ENCODE peak calls at places on chromosome X, in ten cellular contexts. V, Z, C, A, G, M, Q, K, P and J are unnamed samples.

GRCh38 chrX:150874448-150874847 is 24.0 kb downstream of the CD99L2 start:
- DNase-seq in V (no peak), Z (no peak), C (no peak), A (no peak), G (no peak), M (no peak), Q (no peak), K (no peak), P (no peak), J (no peak)

GRCh38 chrX:56233100-56233499 is 944 bp downstream of the KLF8 start:
- DNase-seq in V (no peak), Z (no peak), C (no peak), A (no peak), G (no peak), M (no peak), Q (no peak), K (no peak), P (no peak), J (no peak)

GRCh38 chrX:41720125-41720780 is 3.7 kb upstream of the GPR82 start:
- DNase-seq in V (no peak), Z (peak), C (no peak), A (no peak), G (no peak), M (no peak), Q (no peak), K (peak), P (no peak), J (no peak)

GRCh38 chrX:40538391-40538790 is 42.4 kb upstream of the ATP6AP2 start:
- DNase-seq in V (no peak), Z (no peak), C (no peak), A (no peak), G (no peak), M (no peak), Q (no peak), K (no peak), P (no peak), J (no peak)

GRCh38 chrX:2614911-2615310 is 76.2 kb upstream of the CD99 start:
- DNase-seq in V (no peak), Z (no peak), C (peak), A (no peak), G (no peak), M (peak), Q (no peak), K (peak), P (peak), J (peak)

GRCh38 chrX:133999013-133999705 is 13.8 kb upstream of the GPC3 start:
- DNase-seq in V (no peak), Z (no peak), C (no peak), A (no peak), G (no peak), M (no peak), Q (no peak), K (no peak), P (no peak), J (no peak)

GRCh38 chrX:154735695-154736393 is 15.0 kb downstream of the GAB3 start:
- DNase-seq in V (no peak), Z (no peak), C (peak), A (no peak), G (no peak), M (peak), Q (no peak), K (peak), P (no peak), J (no peak)

GRCh38 chrX:107470971-107471370 is 21.5 kb downstream of the FRMPD3 start:
- DNase-seq in V (no peak), Z (no peak), C (no peak), A (no peak), G (no peak), M (no peak), Q (no peak), K (no peak), P (no peak), J (no peak)

GRCh38 chrX:69285881-69286545 is 120.8 kb upstream of the PJA1 start:
- DNase-seq in V (no peak), Z (peak), C (peak), A (peak), G (peak), M (no peak), Q (no peak), K (no peak), P (no peak), J (peak)

GRCh38 chrX:47200385-47201150 is 6.9 kb downstream of the UBA1 start:
- DNase-seq in V (peak), Z (no peak), C (peak), A (no peak), G (no peak), M (peak), Q (no peak), K (peak), P (peak), J (peak)

GRCh38 chrX:16138108-16138427 is 14.7 kb downstream of the GRPR start:
- DNase-seq in V (no peak), Z (no peak), C (no peak), A (no peak), G (no peak), M (no peak), Q (no peak), K (no peak), P (no peak), J (no peak)

GRCh38 chrX:31319586-31319985 is 247.7 kb upstream of the FTHL17 start:
- DNase-seq in V (no peak), Z (no peak), C (no peak), A (no peak), G (no peak), M (no peak), Q (no peak), K (no peak), P (no peak), J (no peak)

GRCh38 chrX:34058005-34058404 is 74.1 kb downstream of the FAM47A start:
- DNase-seq in V (no peak), Z (no peak), C (no peak), A (no peak), G (no peak), M (no peak), Q (peak), K (no peak), P (no peak), J (no peak)

GRCh38 chrX:64975491-64975890 is 759 bp downstream of the ZC4H2 start:
- DNase-seq in V (no peak), Z (no peak), C (peak), A (no peak), G (no peak), M (no peak), Q (no peak), K (peak), P (no peak), J (peak)